ENCODE peak calls at places on chromosomes 2 and 18, in four cellular contexts. One of them, this sample, is unnamed. For H3K4me1, the result is how much of the 10 kb centered on the place peaks cover.

GRCh38 chr18:77054288-77054605 is 78.3 kb downstream of the MBP start:
- DNase-seq in body of pancreas: no peak
- DNase-seq in fibroblast of lung: no peak
- DNase-seq in CD8-positive, alpha-beta memory T cell: no peak
- DNase-seq in this sample: no peak

GRCh38 chr2:132374151-132374550 is 42.5 kb upstream of the GPR39 start:
- DNase-seq in body of pancreas: no peak
- DNase-seq in fibroblast of lung: no peak
- DNase-seq in CD8-positive, alpha-beta memory T cell: no peak
- DNase-seq in this sample: no peak

GRCh38 chr2:163157891-163158511 is 319.4 kb upstream of the KCNH7 start:
- DNase-seq in body of pancreas: no peak
- DNase-seq in fibroblast of lung: peak
- DNase-seq in CD8-positive, alpha-beta memory T cell: no peak
- DNase-seq in this sample: no peak

GRCh38 chr2:27754831-27755230 is 16.7 kb upstream of the MRPL33 start:
- DNase-seq in body of pancreas: no peak
- DNase-seq in fibroblast of lung: no peak
- DNase-seq in CD8-positive, alpha-beta memory T cell: no peak
- DNase-seq in this sample: no peak

GRCh38 chr2:27249077-27249890 is 13.6 kb downstream of the SLC30A3 start:
- DNase-seq in body of pancreas: no peak
- DNase-seq in fibroblast of lung: no peak
- DNase-seq in CD8-positive, alpha-beta memory T cell: no peak
- DNase-seq in this sample: no peak

GRCh38 chr2:223020971-223021675 is 30.9 kb upstream of the KCNE4 start:
- DNase-seq in body of pancreas: no peak
- DNase-seq in fibroblast of lung: no peak
- DNase-seq in CD8-positive, alpha-beta memory T cell: no peak
- DNase-seq in this sample: no peak

GRCh38 chr2:127810156-127810636 is 775 bp downstream of the WDR33 start:
- DNase-seq in body of pancreas: no peak
- DNase-seq in fibroblast of lung: peak
- DNase-seq in CD8-positive, alpha-beta memory T cell: no peak
- DNase-seq in this sample: peak

GRCh38 chr18:69455120-69455519 is 54.4 kb downstream of the DOK6 start:
- DNase-seq in body of pancreas: no peak
- DNase-seq in fibroblast of lung: no peak
- DNase-seq in CD8-positive, alpha-beta memory T cell: no peak
- DNase-seq in this sample: no peak

GRCh38 chr2:231933916-231934401 is 7.8 kb upstream of the NPPC start:
- DNase-seq in body of pancreas: no peak
- DNase-seq in fibroblast of lung: no peak
- DNase-seq in CD8-positive, alpha-beta memory T cell: no peak
- DNase-seq in this sample: no peak

GRCh38 chr2:15112216-15112615 is 448.9 kb downstream of the NBAS start:
- DNase-seq in body of pancreas: no peak
- DNase-seq in fibroblast of lung: peak
- DNase-seq in CD8-positive, alpha-beta memory T cell: no peak
- DNase-seq in this sample: no peak

GRCh38 chr2:128636802-128637147 is 318.1 kb upstream of the HS6ST1 start:
- DNase-seq in body of pancreas: no peak
- DNase-seq in fibroblast of lung: no peak
- DNase-seq in CD8-positive, alpha-beta memory T cell: no peak
- DNase-seq in this sample: no peak

GRCh38 chr18:28110924-28111323 is 66.0 kb downstream of the CDH2 start:
- DNase-seq in body of pancreas: no peak
- DNase-seq in fibroblast of lung: no peak
- DNase-seq in CD8-positive, alpha-beta memory T cell: no peak
- DNase-seq in this sample: no peak

GRCh38 chr2:164430166-164430783 is 191.0 kb downstream of the GRB14 start:
- DNase-seq in body of pancreas: peak
- DNase-seq in fibroblast of lung: peak
- DNase-seq in CD8-positive, alpha-beta memory T cell: no peak
- DNase-seq in this sample: no peak

GRCh38 chr2:20449501-20450200 is 2.8 kb downstream of the RHOB start:
- DNase-seq in body of pancreas: peak
- DNase-seq in fibroblast of lung: peak
- DNase-seq in CD8-positive, alpha-beta memory T cell: no peak
- DNase-seq in this sample: no peak

GRCh38 chr2:136207030-136207623 is 89.2 kb upstream of the CXCR4 start:
- DNase-seq in body of pancreas: no peak
- DNase-seq in fibroblast of lung: no peak
- DNase-seq in CD8-positive, alpha-beta memory T cell: no peak
- DNase-seq in this sample: peak

GRCh38 chr2:21696900-21697299 is 573.1 kb downstream of the TDRD15 start:
- DNase-seq in body of pancreas: no peak
- DNase-seq in fibroblast of lung: no peak
- DNase-seq in CD8-positive, alpha-beta memory T cell: no peak
- DNase-seq in this sample: no peak

GRCh38 chr2:160207804-160208661 is 8.0 kb upstream of the ITGB6 start:
- DNase-seq in body of pancreas: peak
- DNase-seq in fibroblast of lung: peak
- DNase-seq in CD8-positive, alpha-beta memory T cell: no peak
- DNase-seq in this sample: peak

GRCh38 chr2:85309699-85310321 is 18.0 kb downstream of the TGOLN2 start:
- DNase-seq in body of pancreas: no peak
- DNase-seq in fibroblast of lung: no peak
- DNase-seq in CD8-positive, alpha-beta memory T cell: no peak
- DNase-seq in this sample: no peak

GRCh38 chr2:33510589-33510968 is 34.1 kb downstream of the RASGRP3 start:
- DNase-seq in body of pancreas: no peak
- DNase-seq in fibroblast of lung: no peak
- DNase-seq in CD8-positive, alpha-beta memory T cell: no peak
- DNase-seq in this sample: no peak

GRCh38 chr2:109322646-109323045 is 193.6 kb downstream of the SH3RF3 start:
- DNase-seq in body of pancreas: no peak
- DNase-seq in fibroblast of lung: no peak
- DNase-seq in CD8-positive, alpha-beta memory T cell: no peak
- DNase-seq in this sample: no peak
- H3K4me1 ChIP-seq in body of pancreas: under half
- H3K4me1 ChIP-seq in fibroblast of lung: half or more
- H3K4me1 ChIP-seq in CD8-positive, alpha-beta memory T cell: under half
- H3K4me1 ChIP-seq in this sample: under half

DNA sequence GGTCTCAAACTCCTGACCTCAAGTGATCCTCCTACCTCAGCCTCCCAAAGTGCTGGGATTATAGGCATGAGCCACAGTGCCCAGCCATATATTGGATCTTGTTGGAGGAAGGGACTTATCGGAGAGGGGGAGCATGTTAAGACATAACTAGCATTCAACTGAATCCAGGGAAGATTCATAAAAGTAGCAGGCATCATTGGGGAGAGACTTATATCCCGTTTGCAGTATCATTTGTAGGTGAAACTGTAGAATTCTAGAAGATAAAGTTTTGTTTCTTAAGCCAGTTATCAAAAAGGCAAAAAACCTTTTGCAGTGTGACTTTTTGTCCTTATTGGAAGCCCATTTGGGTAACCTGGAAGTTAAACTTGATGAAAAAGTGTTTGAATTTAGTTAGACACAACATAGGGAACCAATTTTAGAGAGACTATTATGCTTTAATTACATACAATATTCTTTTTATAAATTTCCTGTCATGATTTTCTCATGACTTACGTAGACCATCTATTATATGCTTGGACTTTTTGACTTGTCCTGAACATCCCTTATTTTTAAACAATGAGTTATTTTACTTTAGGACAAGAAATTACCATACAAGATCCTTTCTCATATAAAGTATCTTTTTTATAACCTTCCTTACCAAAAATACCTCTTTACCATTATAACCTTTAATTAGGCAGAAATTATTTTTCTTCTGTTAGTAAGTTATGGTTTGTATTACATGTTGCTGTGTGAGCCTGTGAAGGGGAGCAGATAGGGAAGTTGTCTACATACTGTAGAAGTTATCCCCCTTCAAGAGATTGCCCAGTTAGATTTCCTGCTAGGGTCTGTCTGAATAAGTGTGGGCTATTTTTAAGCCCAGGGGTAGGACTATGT is 20.3 kb downstream of the RAB3GAP1 start:
- DNase-seq in body of pancreas: no peak
- DNase-seq in fibroblast of lung: no peak
- DNase-seq in CD8-positive, alpha-beta memory T cell: no peak
- DNase-seq in this sample: no peak
- H3K4me1 ChIP-seq in body of pancreas: under half
- H3K4me1 ChIP-seq in fibroblast of lung: under half
- H3K4me1 ChIP-seq in CD8-positive, alpha-beta memory T cell: under half
- H3K4me1 ChIP-seq in this sample: under half

GRCh38 chr2:47195149-47195548 is 40.0 kb upstream of the STPG4 start:
- DNase-seq in body of pancreas: no peak
- DNase-seq in fibroblast of lung: no peak
- DNase-seq in CD8-positive, alpha-beta memory T cell: no peak
- DNase-seq in this sample: no peak

GRCh38 chr2:47194410-47194809 is 39.3 kb upstream of the STPG4 start:
- DNase-seq in body of pancreas: no peak
- DNase-seq in fibroblast of lung: no peak
- DNase-seq in CD8-positive, alpha-beta memory T cell: no peak
- DNase-seq in this sample: no peak

GRCh38 chr2:47190188-47190818 is 35.2 kb upstream of the STPG4 start:
- DNase-seq in body of pancreas: no peak
- DNase-seq in fibroblast of lung: no peak
- DNase-seq in CD8-positive, alpha-beta memory T cell: no peak
- DNase-seq in this sample: no peak

GRCh38 chr2:47196499-47196898 is 41.4 kb upstream of the STPG4 start:
- DNase-seq in body of pancreas: no peak
- DNase-seq in fibroblast of lung: no peak
- DNase-seq in CD8-positive, alpha-beta memory T cell: no peak
- DNase-seq in this sample: no peak

DNA sequence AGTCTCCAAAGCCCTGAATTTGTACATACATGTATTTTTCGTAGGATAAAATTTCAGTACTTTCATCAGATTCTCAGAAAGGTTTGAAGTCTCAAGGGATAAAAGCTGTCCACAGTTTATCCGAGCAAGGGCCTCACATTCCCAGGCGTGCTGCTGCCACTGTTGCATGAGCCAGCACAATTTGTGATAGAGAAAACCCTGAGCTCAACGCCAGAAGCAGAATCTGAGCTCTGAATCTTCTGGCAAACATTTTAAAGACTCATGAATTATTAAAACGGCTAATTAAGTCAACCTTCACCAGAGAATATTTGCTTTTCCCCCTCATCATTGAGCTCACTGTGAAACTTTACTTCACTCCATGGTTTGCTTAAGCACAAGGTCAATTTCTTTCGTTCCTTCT is 38.5 kb upstream of the STPG4 start:
- DNase-seq in body of pancreas: no peak
- DNase-seq in fibroblast of lung: no peak
- DNase-seq in CD8-positive, alpha-beta memory T cell: no peak
- DNase-seq in this sample: no peak
- H3K4me1 ChIP-seq in body of pancreas: under half
- H3K4me1 ChIP-seq in fibroblast of lung: half or more
- H3K4me1 ChIP-seq in CD8-positive, alpha-beta memory T cell: under half
- H3K4me1 ChIP-seq in this sample: under half

DNA sequence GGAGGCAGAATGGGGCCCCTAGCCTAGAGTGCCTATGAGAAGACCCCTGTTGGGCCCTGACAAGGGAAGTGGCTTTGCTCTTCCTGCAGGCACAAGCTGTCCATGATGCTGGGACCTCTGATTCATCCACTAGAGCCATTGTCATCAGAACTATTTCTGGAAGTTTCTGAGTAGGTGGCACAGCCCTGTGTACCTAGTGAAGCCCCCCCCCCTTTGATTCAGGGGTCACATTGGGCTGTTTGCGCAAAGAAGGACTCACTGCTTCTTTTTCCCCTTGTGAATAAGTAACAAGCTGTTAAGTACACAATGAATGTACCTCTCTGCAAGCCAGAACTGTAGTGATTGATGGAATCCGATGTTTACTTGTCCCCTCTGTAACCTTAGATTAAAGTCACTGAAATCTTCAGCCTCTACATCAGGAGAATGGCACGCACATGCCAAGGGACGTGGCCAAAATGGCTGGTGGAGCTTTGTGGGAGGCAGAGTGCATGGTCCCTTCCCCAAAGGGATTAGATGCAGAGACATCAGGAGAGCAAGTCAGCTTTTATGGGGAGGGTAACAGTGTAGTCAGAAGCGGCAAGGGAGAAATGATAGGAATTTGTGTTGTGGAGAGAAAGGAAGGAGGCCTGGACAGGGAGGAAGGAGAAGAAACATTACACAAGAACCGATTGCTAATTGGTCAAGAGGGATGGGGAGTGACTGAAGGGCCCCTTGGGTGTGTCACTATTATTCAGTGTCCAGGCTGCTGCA is 267.6 kb upstream of the RAB12 start:
- DNase-seq in body of pancreas: peak
- DNase-seq in fibroblast of lung: peak
- DNase-seq in CD8-positive, alpha-beta memory T cell: no peak
- DNase-seq in this sample: no peak
- H3K4me1 ChIP-seq in body of pancreas: under half
- H3K4me1 ChIP-seq in fibroblast of lung: under half
- H3K4me1 ChIP-seq in CD8-positive, alpha-beta memory T cell: under half
- H3K4me1 ChIP-seq in this sample: under half

GRCh38 chr18:13517369-13517768 is 209.0 kb downstream of the FAM210A start:
- DNase-seq in body of pancreas: no peak
- DNase-seq in fibroblast of lung: no peak
- DNase-seq in CD8-positive, alpha-beta memory T cell: no peak
- DNase-seq in this sample: no peak

GRCh38 chr18:13518382-13518781 is 208.0 kb downstream of the FAM210A start:
- DNase-seq in body of pancreas: no peak
- DNase-seq in fibroblast of lung: no peak
- DNase-seq in CD8-positive, alpha-beta memory T cell: no peak
- DNase-seq in this sample: no peak

GRCh38 chr18:13514558-13514957 is 211.8 kb downstream of the FAM210A start:
- DNase-seq in body of pancreas: no peak
- DNase-seq in fibroblast of lung: no peak
- DNase-seq in CD8-positive, alpha-beta memory T cell: no peak
- DNase-seq in this sample: no peak

GRCh38 chr18:13513481-13513880 is 212.9 kb downstream of the FAM210A start:
- DNase-seq in body of pancreas: no peak
- DNase-seq in fibroblast of lung: no peak
- DNase-seq in CD8-positive, alpha-beta memory T cell: no peak
- DNase-seq in this sample: no peak

DNA sequence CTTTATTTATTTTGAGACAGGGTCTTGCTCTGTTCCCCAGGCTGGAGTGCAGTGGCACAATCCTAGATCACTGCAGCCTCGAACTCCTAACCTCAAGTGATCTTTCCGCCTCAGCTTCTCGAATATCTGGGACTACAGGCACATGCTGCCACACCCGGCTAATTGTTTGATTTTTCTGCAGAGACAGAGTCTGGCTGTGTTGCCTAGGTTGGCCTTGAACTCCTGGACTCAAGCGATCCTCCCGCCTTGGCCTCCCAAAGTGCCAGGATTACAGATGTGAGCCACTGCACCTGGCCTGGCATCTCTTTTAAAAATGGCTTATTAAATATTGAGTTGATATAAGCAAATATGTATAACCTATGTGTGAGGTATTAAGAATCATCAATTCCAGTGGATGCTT is 209.5 kb downstream of the FAM210A start:
- DNase-seq in body of pancreas: no peak
- DNase-seq in fibroblast of lung: no peak
- DNase-seq in CD8-positive, alpha-beta memory T cell: no peak
- DNase-seq in this sample: no peak
- H3K4me1 ChIP-seq in body of pancreas: under half
- H3K4me1 ChIP-seq in fibroblast of lung: under half
- H3K4me1 ChIP-seq in CD8-positive, alpha-beta memory T cell: under half
- H3K4me1 ChIP-seq in this sample: under half